ENCODE peak calls at places on chromosomes 12 and 14, in four cellular contexts. Q, M, X and K are unnamed samples.

GRCh38 chr12:8065991-8066594 is at the start of gene C3AR1:
- DNase-seq in M (peak), X (no peak), Q (no peak), K (no peak)

GRCh38 chr14:59125156-59125555 is 63.3 kb upstream of the DAAM1 start:
- DNase-seq in X (no peak), M (no peak), Q (no peak), K (no peak)

GRCh38 chr12:3743803-3744202 is 9.1 kb downstream of the CRACR2A start:
- DNase-seq in M (no peak), Q (no peak), X (no peak), K (no peak)

GRCh38 chr12:79206871-79207270 is 342.3 kb downstream of the SYT1 start:
- DNase-seq in M (no peak), X (no peak), Q (no peak), K (no peak)

GRCh38 chr12:105954891-105955607 is 183.7 kb downstream of the NUAK1 start:
- DNase-seq in Q (no peak), X (no peak), M (peak), K (no peak)

GRCh38 chr14:103105580-103106168 is 11.1 kb downstream of the EXOC3L4 start:
- DNase-seq in X (no peak), Q (no peak), M (peak), K (no peak)

GRCh38 chr12:28689398-28690175 is 459.5 kb upstream of the FAR2 start:
- DNase-seq in M (no peak), X (no peak), Q (no peak), K (no peak)

GRCh38 chr14:89214221-89214965 is 202.6 kb downstream of the FOXN3 start:
- DNase-seq in M (no peak), X (peak), Q (no peak), K (no peak)

GRCh38 chr14:65054471-65055085 is 47.7 kb downstream of the MAX start:
- DNase-seq in Q (no peak), M (no peak), X (no peak), K (no peak)

DNA sequence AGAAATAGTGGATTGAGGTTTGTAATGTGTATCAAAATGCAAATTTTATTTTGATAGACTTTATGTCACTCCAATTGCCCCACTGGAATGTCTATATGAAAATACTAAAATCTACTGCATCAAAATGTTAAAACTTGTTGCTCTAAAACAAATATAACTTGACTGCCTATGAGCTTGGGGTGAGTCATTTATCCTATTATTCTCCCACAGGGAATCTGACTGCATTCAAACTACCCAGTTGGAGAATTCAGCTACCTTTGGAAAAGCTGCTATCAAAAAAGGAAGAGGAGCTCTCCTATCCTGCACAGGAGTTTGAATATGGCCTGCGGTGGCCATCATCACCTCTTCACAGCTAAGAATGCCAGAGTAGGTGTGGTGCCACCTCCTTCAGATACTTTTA is 173.1 kb downstream of the KLHL28 start:
- DNase-seq in Q (no peak), M (no peak), X (no peak), K (no peak)
- TF ChIP-seq USF2 in Q (no peak), M (no peak), X (no peak), K (no peak)

DNA sequence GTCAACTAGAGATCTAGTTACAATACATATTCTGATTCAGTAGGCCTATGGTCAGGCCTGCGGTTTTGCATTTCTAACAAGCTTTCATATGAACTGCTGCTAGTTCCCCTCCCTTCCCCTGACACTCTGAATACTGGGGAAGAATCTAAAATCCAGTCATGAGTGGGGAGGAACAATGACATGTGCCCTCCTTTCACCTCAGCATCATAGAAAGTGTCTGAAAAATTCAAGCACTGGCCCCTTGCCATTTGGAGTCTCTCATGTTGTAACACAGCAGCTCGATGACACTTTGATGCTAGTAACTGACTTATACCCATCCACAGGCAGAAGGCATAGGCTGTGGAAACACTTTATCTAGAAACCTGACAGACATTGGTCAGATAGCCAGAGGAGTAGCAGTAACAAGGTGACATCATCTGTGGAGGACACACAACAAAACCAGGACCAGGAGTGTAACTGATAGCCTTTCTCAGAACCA is 161.9 kb upstream of the RASSF8 start:
- DNase-seq in Q (no peak), M (no peak), X (no peak), K (no peak)
- TF ChIP-seq SP1 in Q (no peak), M (no peak), X (no peak), K (no peak)

GRCh38 chr14:53538316-53538851 is 385.3 kb upstream of the DDHD1 start:
- DNase-seq in M (no peak), X (no peak), Q (no peak), K (no peak)

GRCh38 chr14:53545217-53545616 is 392.1 kb upstream of the DDHD1 start:
- DNase-seq in X (no peak), Q (no peak), M (no peak), K (no peak)

GRCh38 chr14:53547593-53547992 is 394.5 kb upstream of the DDHD1 start:
- DNase-seq in Q (no peak), X (no peak), M (no peak), K (no peak)

GRCh38 chr14:53539489-53540126 is 386.5 kb upstream of the DDHD1 start:
- DNase-seq in X (peak), Q (peak), M (peak), K (peak)

GRCh38 chr14:53542692-53543091 is 389.6 kb upstream of the DDHD1 start:
- DNase-seq in Q (no peak), M (no peak), X (peak), K (no peak)
- TF ChIP-seq JUN in Q (no peak), M (no peak), X (no peak), K (no peak)

DNA sequence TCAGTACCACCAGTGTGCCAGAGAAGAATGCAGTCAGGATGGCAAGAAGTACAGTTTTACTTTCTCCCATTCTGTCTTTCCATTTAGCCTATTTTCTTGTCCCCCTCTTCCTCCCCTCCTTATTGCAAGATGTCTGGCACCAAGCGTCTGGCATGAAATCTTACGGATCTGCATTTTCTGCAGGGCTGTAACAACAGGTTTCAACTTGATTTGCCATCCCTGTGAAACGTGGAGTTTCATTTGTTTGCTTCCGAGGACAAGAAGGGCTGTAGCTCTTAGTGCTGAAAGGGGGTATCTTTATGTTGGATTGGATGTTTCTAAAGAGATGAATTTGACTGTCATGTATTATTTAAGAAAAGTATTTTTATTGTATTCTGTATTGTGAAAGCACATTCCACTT is 1110.6 kb downstream of the BCL11B start:
- DNase-seq in Q (no peak), X (no peak), M (no peak), K (no peak)
- TF ChIP-seq USF2 in Q (no peak), X (no peak), M (no peak), K (no peak)

DNA sequence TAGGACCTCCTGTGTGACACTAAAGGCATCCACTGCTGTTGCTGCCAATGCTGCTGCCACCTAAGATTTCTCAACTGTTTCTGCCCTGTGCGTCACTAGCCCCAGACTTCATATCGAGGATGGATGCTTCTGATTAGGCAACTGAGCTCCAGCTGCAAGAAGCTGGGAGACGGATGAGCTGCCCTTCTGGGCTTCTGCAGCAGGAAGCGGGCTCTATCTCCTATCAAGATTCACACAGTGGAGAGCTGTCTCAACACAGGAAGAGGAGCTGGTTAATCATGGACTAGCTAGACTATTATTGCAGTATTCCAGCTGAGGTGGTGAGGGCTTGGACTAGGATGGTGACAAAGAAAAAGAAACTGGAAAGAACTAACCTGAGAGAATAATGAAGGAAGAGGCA is 59.2 kb upstream of the PELI2 start:
- DNase-seq in Q (no peak), M (no peak), X (no peak), K (no peak)
- TF ChIP-seq SP1 in Q (no peak), M (no peak), X (no peak), K (no peak)